ENCODE peak calls at places on chromosomes 12 and 14, in seven cellular contexts. E is activated CD4-positive, alpha-beta T cell treated with anti-CD3 and anti-CD28 coated beads, Interleukin-2, amount 50 U/mL, for 1 hour; F is HFF-Myc; Q is stimulated activated CD4-positive, alpha-beta T cell treated with anti-CD3 and anti-CD28 coated beads, Interleukin-4, amount 100 ng/mL, for 24 hours; V is glutamatergic neuron; Y is nephron progenitor cell; Z is AML-193. W is an unnamed sample.

GRCh38 chr12:56722832-56723231 is 2.3 kb downstream of the NACA start:
- DNase-seq in V (no peak), Z (no peak), E (no peak), F (no peak), Q (no peak), Y (no peak), W (no peak)

GRCh38 chr14:81562818-81563217 is 29.2 kb upstream of the SEL1L start:
- DNase-seq in V (no peak), E (no peak), Z (no peak), Y (no peak), F (no peak), Q (no peak), W (no peak)

GRCh38 chr12:107368586-107368985 is 275.2 kb upstream of the CRY1 start:
- DNase-seq in V (no peak), Q (peak; percentile 54), Z (no peak), E (no peak), F (no peak), Y (no peak), W (peak; percentile 49)

GRCh38 chr14:106662947-106663346 is 1136.6 kb downstream of the TMEM121 start:
- DNase-seq in V (no peak), F (no peak), Y (no peak), E (no peak), Z (no peak), Q (no peak), W (no peak)

GRCh38 chr12:92992041-92992440 is 62.9 kb upstream of the EEA1 start:
- DNase-seq in Q (no peak), V (no peak), E (no peak), Z (no peak), Y (no peak), F (no peak), W (no peak)

GRCh38 chr12:38152816-38153736 is 163.5 kb upstream of the ALG10B start:
- DNase-seq in Z (no peak), V (no peak), E (no peak), Q (no peak), Y (no peak), F (no peak), W (no peak)

GRCh38 chr14:99479903-99480855 is 480 bp downstream of the SETD3 start:
- DNase-seq in Y (peak; percentile 63), Q (peak; percentile 40), E (peak; percentile 9), Z (peak; percentile 30), F (no peak), V (peak; percentile 57), W (peak; percentile 46)

GRCh38 chr12:115223322-115223721 is 539.3 kb upstream of the TBX3 start:
- DNase-seq in Z (no peak), F (no peak), E (no peak), Y (no peak), Q (no peak), V (no peak), W (no peak)

GRCh38 chr12:55694651-55695050 is 13.1 kb downstream of the ITGA7 start:
- DNase-seq in V (no peak), Q (no peak), F (no peak), E (no peak), Z (no peak), Y (no peak), W (no peak)

GRCh38 chr12:53550595-53550994 is 43.3 kb upstream of the NPFF start:
- DNase-seq in E (no peak), V (no peak), F (no peak), Z (no peak), Y (no peak), Q (no peak), W (no peak)

GRCh38 chr14:105128059-105128458 is 40.5 kb downstream of the JAG2 start:
- DNase-seq in Q (no peak), E (no peak), Z (no peak), V (no peak), F (no peak), Y (no peak), W (no peak)

GRCh38 chr12:120742207-120742536 is 16.5 kb downstream of the ACADS start:
- DNase-seq in E (no peak), Y (no peak), F (no peak), Q (no peak), Z (no peak), V (no peak), W (no peak)

GRCh38 chr12:108302471-108303311 is 36.4 kb downstream of the CMKLR1 start:
- DNase-seq in Q (no peak), E (no peak), F (peak; percentile 25), V (no peak), Z (no peak), Y (peak; percentile 32), W (no peak)

GRCh38 chr12:121688966-121689365 is 19.5 kb upstream of the MORN3 start:
- DNase-seq in Z (no peak), V (no peak), E (no peak), F (no peak), Q (no peak), Y (no peak), W (no peak)

GRCh38 chr14:70011098-70011497 is 131.9 kb downstream of the SMOC1 start:
- DNase-seq in Y (no peak), Q (no peak), V (no peak), F (no peak), E (no peak), Z (no peak), W (no peak)

GRCh38 chr14:103817595-103817994 is 29.8 kb downstream of the PPP1R13B start:
- DNase-seq in Z (no peak), E (no peak), Y (no peak), F (no peak), V (no peak), Q (no peak), W (no peak)

GRCh38 chr12:115659422-115659821 is 618.1 kb downstream of the MED13L start:
- DNase-seq in V (no peak), Q (no peak), E (no peak), Y (no peak), F (no peak), Z (no peak), W (no peak)

GRCh38 chr12:96907681-96908163 is 665 bp downstream of the NEDD1 start:
- DNase-seq in F (no peak), Z (peak; percentile 21), V (no peak), E (peak; percentile 2), Y (peak; percentile 20), Q (peak; percentile 13), W (no peak)

GRCh38 chr14:61179061-61179675 is 102.0 kb downstream of the TMEM30B start:
- DNase-seq in F (no peak), Z (no peak), Q (no peak), V (no peak), E (no peak), Y (no peak), W (no peak)

GRCh38 chr12:66438601-66439000 is 136.3 kb downstream of the HELB start:
- DNase-seq in Y (no peak), F (no peak), Z (no peak), Q (no peak), V (no peak), E (no peak), W (no peak)

GRCh38 chr12:14665354-14666348 is 30.7 kb downstream of the GUCY2C start:
- DNase-seq in E (no peak), Y (peak; percentile 15), V (no peak), Q (no peak), Z (no peak), F (no peak), W (no peak)

GRCh38 chr12:48109424-48109823 is 3.5 kb upstream of the SENP1 start:
- DNase-seq in E (no peak), V (no peak), Y (no peak), Z (no peak), F (no peak), Q (no peak), W (no peak)

GRCh38 chr12:20376984-20377383 is 8.6 kb downstream of the PDE3A start:
- DNase-seq in E (no peak), Z (peak; percentile 56), Y (no peak), V (no peak), Q (no peak), F (peak; percentile 25), W (no peak)

GRCh38 chr14:90671835-90672234 is 144.4 kb downstream of the TTC7B start:
- DNase-seq in Q (no peak), Z (no peak), V (no peak), Y (no peak), E (no peak), F (no peak), W (no peak)

GRCh38 chr12:124233041-124233836 is 61.7 kb upstream of the RFLNA start:
- DNase-seq in E (no peak), Q (no peak), V (no peak), F (peak; percentile 2), Z (no peak), Y (no peak), W (no peak)

GRCh38 chr14:76919811-76920571 is 93.8 kb downstream of the LRRC74A start:
- DNase-seq in F (peak; percentile 85), Q (peak; percentile 32), Y (no peak), E (peak; percentile 16), Z (no peak), V (no peak), W (peak; percentile 33)

GRCh38 chr12:132445884-132446471 is 44.0 kb upstream of the FBRSL1 start:
- DNase-seq in V (peak; percentile 87), Y (peak; percentile 68), F (no peak), Q (peak; percentile 68), E (peak; percentile 71), Z (peak; percentile 57), W (peak; percentile 65)